ENCODE peak calls at places on chromosomes 13 and 19, in ten cellular contexts. U is effector memory CD4-positive, alpha-beta T cell; X is iPS DF 6.9; E is CD4-positive, CD25-positive, alpha-beta regulatory T cell; Q is stimulated activated CD4-positive, alpha-beta T cell treated with anti-CD3 and anti-CD28 coated beads, Interleukin-4, amount 100 ng/mL, for 1 hour; R is RKO; L is CD8-positive, alpha-beta T cell; N is aorta; D is A549; B is stimulated activated naive CD4-positive, alpha-beta T cell. P is an unnamed sample.

GRCh38 chr13:25447396-25447795 is 75.6 kb downstream of the ATP8A2 start:
- DNase-seq in U (no peak), X (no peak), E (no peak), Q (no peak), R (peak; percentile 14), L (no peak), N (no peak), D (no peak), B (no peak), P (no peak)

GRCh38 chr19:9883231-9883758 is 48.2 kb downstream of the PIN1 start:
- DNase-seq in U (no peak), X (no peak), E (no peak), Q (no peak), R (no peak), L (no peak), N (no peak), D (no peak), B (no peak), P (no peak)

GRCh38 chr19:3479177-3479818 is 1.0 kb downstream of the SMIM24 start:
- DNase-seq in U (peak; percentile 35), X (no peak), E (peak; percentile 55), Q (peak; percentile 33), R (peak; percentile 40), L (peak; percentile 24), N (no peak), D (no peak), B (peak; percentile 36), P (peak; percentile 47)

GRCh38 chr13:35518337-35518736 is 41.8 kb upstream of the MAB21L1 start:
- DNase-seq in U (no peak), X (no peak), E (no peak), Q (no peak), R (no peak), L (no peak), N (no peak), D (no peak), B (no peak), P (no peak)

GRCh38 chr13:20118268-20119140 is 42.3 kb downstream of the GJA3 start:
- DNase-seq in U (no peak), X (no peak), E (peak; percentile 8), Q (peak; percentile 46), R (no peak), L (peak; percentile 34), N (peak; percentile 68), D (peak; percentile 21), B (peak; percentile 78), P (no peak)

GRCh38 chr19:55638864-55639359 is 1.9 kb upstream of the ZNF580 start:
- DNase-seq in U (no peak), X (no peak), E (peak; percentile 59), Q (peak; percentile 61), R (peak; percentile 83), L (peak; percentile 39), N (peak; percentile 50), D (peak; percentile 67), B (peak; percentile 35), P (peak; percentile 69)

GRCh38 chr19:33295621-33296472 is 6.5 kb downstream of the CEBPA start:
- DNase-seq in U (no peak), X (no peak), E (no peak), Q (no peak), R (no peak), L (no peak), N (peak; percentile 13), D (no peak), B (no peak), P (no peak)

GRCh38 chr13:43953370-43953769 is 73.7 kb downstream of the LACC1 start:
- DNase-seq in U (no peak), X (no peak), E (no peak), Q (no peak), R (no peak), L (no peak), N (no peak), D (no peak), B (no peak), P (no peak)

GRCh38 chr13:102846261-102847015 is 606 bp downstream of the ERCC5 start:
- DNase-seq in U (peak; percentile 12), X (no peak), E (peak; percentile 76), Q (peak; percentile 41), R (peak; percentile 80), L (peak; percentile 31), N (peak; percentile 63), D (peak; percentile 5), B (peak; percentile 83), P (peak; percentile 57)

GRCh38 chr13:109821038-109821545 is 34.7 kb upstream of the IRS2 start:
- DNase-seq in U (no peak), X (no peak), E (no peak), Q (no peak), R (no peak), L (no peak), N (no peak), D (no peak), B (no peak), P (no peak)

GRCh38 chr19:18718015-18718526 is 34.6 kb downstream of the CRTC1 start:
- DNase-seq in U (no peak), X (no peak), E (no peak), Q (no peak), R (no peak), L (no peak), N (no peak), D (no peak), B (no peak), P (no peak)

GRCh38 chr19:42081584-42082258 is 5.8 kb downstream of the ZNF574 start:
- DNase-seq in U (no peak), X (no peak), E (no peak), Q (no peak), R (peak; percentile 69), L (no peak), N (no peak), D (peak; percentile 95), B (no peak), P (no peak)

P was measured in activated T-cell treated with anti-CD3 and anti-CD28 coated beads, Interleukin-2, amount 50 U/mL, for 1 hour.